ENCODE peak calls at places on chromosome 1, in four cellular contexts. V is endothelial cell of umbilical vein, L is IMR-90, S is K562. Q is an unnamed sample. For H3K9me1, the result is how much of the 10 kb centered on the place peaks cover.

GRCh38 chr1:233281711-233282581 is 13.6 kb downstream of the PCNX2 start:
- DNase-seq in V (no peak), L (peak), S (no peak), Q (no peak)

GRCh38 chr1:100811808-100812207 is 82.8 kb downstream of the EXTL2 start:
- DNase-seq in V (no peak), L (peak), S (no peak), Q (no peak)

GRCh38 chr1:1730870-1731269 is 6.7 kb upstream of the CDK11A start:
- DNase-seq in V (no peak), L (no peak), S (no peak), Q (no peak)

GRCh38 chr1:31413405-31414005 is 492 bp downstream of the SERINC2 start:
- DNase-seq in V (peak), L (no peak), S (no peak), Q (no peak)

GRCh38 chr1:17877896-17878295 is 122.8 kb downstream of the ACTL8 start:
- DNase-seq in V (no peak), L (no peak), S (no peak), Q (no peak)

GRCh38 chr1:23129846-23130245 is 38.8 kb downstream of the LUZP1 start:
- DNase-seq in V (peak), L (no peak), S (no peak), Q (no peak)

GRCh38 chr1:70084314-70084915 is 121.0 kb downstream of the LRRC40 start:
- DNase-seq in V (no peak), L (peak), S (no peak), Q (no peak)

GRCh38 chr1:5992814-5993552 is 758 bp upstream of the NPHP4 start:
- DNase-seq in V (no peak), L (no peak), S (peak), Q (no peak)

GRCh38 chr1:209546390-209547080 is 37.0 kb upstream of the CAMK1G start:
- DNase-seq in V (no peak), L (no peak), S (no peak), Q (no peak)

GRCh38 chr1:213266983-213267772 is 216.1 kb downstream of the RPS6KC1 start:
- DNase-seq in V (no peak), L (peak), S (no peak), Q (no peak)

GRCh38 chr1:151443846-151444790 is 15.2 kb downstream of the POGZ start:
- DNase-seq in V (peak), L (peak), S (peak), Q (peak)

GRCh38 chr1:37477946-37478345 is 3.6 kb downstream of the ZC3H12A start:
- DNase-seq in V (no peak), L (no peak), S (no peak), Q (peak)

GRCh38 chr1:73813726-73814125 is 384.2 kb downstream of the LRRIQ3 start:
- DNase-seq in V (no peak), L (no peak), S (no peak), Q (no peak)

GRCh38 chr1:157407367-157407766 is 144.9 kb downstream of the FCRL5 start:
- DNase-seq in V (no peak), L (no peak), S (no peak), Q (no peak)

GRCh38 chr1:116724765-116725375 is 29.4 kb upstream of the CD2 start:
- DNase-seq in V (peak), L (peak), S (peak), Q (no peak)

GRCh38 chr1:177909416-177909815 is 60.4 kb downstream of the SEC16B start:
- DNase-seq in V (no peak), L (no peak), S (no peak), Q (no peak)

GRCh38 chr1:169588785-169589485 is 2.7 kb upstream of the F5 start:
- DNase-seq in V (no peak), L (no peak), S (no peak), Q (no peak)

DNA sequence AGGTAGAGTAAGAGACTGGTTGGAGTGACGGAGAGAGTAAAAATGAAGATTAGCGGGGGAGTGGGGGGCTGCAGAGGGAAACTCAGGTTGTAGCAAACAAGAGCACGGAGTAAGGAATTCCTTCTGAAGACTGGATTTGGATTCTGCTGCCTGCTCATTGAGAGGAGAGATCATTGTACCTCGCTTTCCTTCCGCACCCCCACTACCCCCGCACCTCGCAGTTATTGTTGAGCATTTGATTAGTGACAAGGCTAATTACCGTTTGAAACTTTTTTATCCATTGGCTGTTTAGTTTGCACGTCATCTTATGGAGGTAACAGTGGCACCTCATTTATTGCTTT is 463 bp downstream of the PRPF3 start:
- DNase-seq in V (no peak), L (no peak), S (no peak), Q (no peak)
- H2AFZ ChIP-seq in V (peak), L (peak), S (peak), Q (peak)

GRCh38 chr1:162916407-162916806 is 55.4 kb upstream of the CCDC190 start:
- DNase-seq in V (peak), L (peak), S (no peak), Q (no peak)

GRCh38 chr1:162918111-162918754 is 57.3 kb upstream of the CCDC190 start:
- DNase-seq in V (no peak), L (no peak), S (no peak), Q (no peak)

GRCh38 chr1:162919043-162919442 is 58.1 kb upstream of the CCDC190 start:
- DNase-seq in V (no peak), L (no peak), S (no peak), Q (no peak)

GRCh38 chr1:162914601-162915000 is 53.6 kb upstream of the CCDC190 start:
- DNase-seq in V (no peak), L (no peak), S (no peak), Q (no peak)

GRCh38 chr1:162916821-162917613 is 56.0 kb upstream of the CCDC190 start:
- DNase-seq in V (no peak), L (no peak), S (no peak), Q (no peak)
- H3K9me1 ChIP-seq in V (under half), L (under half), S (under half), Q (under half)

DNA sequence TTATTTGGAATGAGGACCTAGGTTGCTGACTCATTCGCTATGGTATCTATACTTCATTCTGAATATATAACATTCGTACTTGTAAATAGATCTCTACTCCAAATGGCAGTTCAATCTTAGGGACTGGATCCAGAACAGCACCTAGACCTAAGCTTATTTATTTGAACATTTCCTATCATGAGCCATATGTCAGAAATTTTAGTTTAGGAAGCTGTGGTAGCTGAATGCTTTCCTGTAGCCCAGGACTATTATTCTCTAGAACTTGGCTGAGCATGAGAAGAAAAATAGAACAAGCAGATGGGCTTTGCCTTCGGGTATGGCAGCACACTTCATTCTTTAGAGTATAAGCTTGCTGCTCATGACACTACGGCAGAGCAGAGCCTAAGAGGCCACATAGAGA is 1114.4 kb upstream of the B3GALT2 start:
- DNase-seq in V (peak), L (no peak), S (no peak), Q (no peak)
- H2AFZ ChIP-seq in V (no peak), L (no peak), S (no peak), Q (no peak)

DNA sequence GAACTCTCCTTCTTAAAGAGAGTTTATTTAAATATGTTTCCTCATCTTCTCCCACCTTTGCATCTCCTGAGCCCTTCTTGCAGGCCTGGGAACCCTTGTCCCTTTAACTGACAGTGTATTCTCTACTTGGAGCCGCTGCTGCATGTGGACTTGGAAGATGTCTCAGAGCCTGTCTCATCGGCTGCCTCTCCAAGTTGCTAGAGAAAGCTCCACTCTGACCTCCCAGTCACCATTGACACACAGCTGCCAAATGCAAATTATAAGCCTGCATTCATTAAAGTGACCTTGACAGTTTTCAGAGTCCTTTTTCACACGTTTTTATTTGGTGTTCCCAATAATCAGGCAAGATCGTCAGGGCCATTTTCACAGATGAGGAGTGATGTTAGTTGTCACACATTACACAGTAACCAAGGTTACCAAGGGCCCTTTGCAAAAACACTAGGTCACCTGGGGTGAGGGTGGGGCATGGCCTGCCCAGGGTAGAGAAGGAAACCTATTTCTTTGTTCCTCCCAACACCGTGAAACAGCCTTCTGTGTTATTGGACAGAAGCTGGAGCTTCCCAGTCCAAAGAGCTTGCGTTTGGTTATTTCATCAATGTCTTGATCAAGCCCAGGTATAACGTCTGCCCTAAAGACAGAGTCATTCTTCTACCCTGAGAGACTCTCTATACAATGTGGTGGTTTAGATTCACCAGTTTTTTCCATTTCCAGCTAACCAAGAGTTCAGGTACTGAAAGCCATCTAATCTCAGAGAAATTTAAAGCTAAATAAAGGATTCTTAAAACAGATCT is 164.1 kb downstream of the GALNT2 start:
- DNase-seq in V (no peak), L (no peak), S (no peak), Q (no peak)
- H3K9me1 ChIP-seq in V (under half), L (under half), S (under half), Q (under half)

GRCh38 chr1:109873278-109874175 is 37.1 kb upstream of the CSF1 start:
- DNase-seq in V (no peak), L (peak), S (no peak), Q (no peak)
- H2AFZ ChIP-seq in V (no peak), L (no peak), S (no peak), Q (no peak)

GRCh38 chr1:145828368-145829016 is 4.5 kb downstream of the POLR3C start:
- DNase-seq in V (no peak), L (no peak), S (no peak), Q (no peak)

GRCh38 chr1:145827966-145828365 is 4.0 kb downstream of the POLR3C start:
- DNase-seq in V (peak), L (peak), S (no peak), Q (no peak)

GRCh38 chr1:145823565-145824498 is at the start of the genes POLR3C and RNF115:
- DNase-seq in V (peak), L (peak), S (peak), Q (peak)

GRCh38 chr1:145824499-145824842 is 471 bp downstream of the POLR3C start:
- DNase-seq in V (no peak), L (no peak), S (no peak), Q (no peak)

GRCh38 chr1:145826030-145826429 is 2.0 kb downstream of the POLR3C start:
- DNase-seq in V (no peak), L (no peak), S (no peak), Q (no peak)
- H3K9me1 ChIP-seq in V (under half), L (under half), S (under half), Q (under half)

GRCh38 chr1:47532831-47533175 is 95.0 kb downstream of the FOXD2 start:
- DNase-seq in V (no peak), L (no peak), S (no peak), Q (no peak)
- H2AFZ ChIP-seq in V (peak), L (peak), S (no peak), Q (no peak)

GRCh38 chr1:7438921-7439655 is 332.0 kb upstream of the VAMP3 start:
- DNase-seq in V (no peak), L (no peak), S (no peak), Q (no peak)
- H3K9me1 ChIP-seq in V (under half), L (under half), S (under half), Q (under half)

Q was measured in keratinocyte.